ENCODE peak calls at places on chromosomes 2 and 18, in seven cellular contexts. A, Y, S, M, P, I and D are unnamed samples.

GRCh38 chr18:76801567-76802505 is 20.5 kb upstream of the ZNF236 start:
- DNase-seq in A (peak; percentile 78), Y (peak; percentile 81), S (no peak), M (peak; percentile 70), P (peak; percentile 56), I (peak; percentile 49), D (peak; percentile 69)

GRCh38 chr2:159612255-159612901 is 4.0 kb downstream of the BAZ2B start:
- DNase-seq in A (no peak), Y (peak; percentile 32), S (no peak), M (no peak), P (no peak), I (peak; percentile 55), D (no peak)

GRCh38 chr2:17879137-17879912 is 858 bp downstream of the KCNS3 start:
- DNase-seq in A (peak; percentile 68), Y (peak; percentile 96), S (no peak), M (peak; percentile 82), P (peak; percentile 53), I (peak; percentile 14), D (peak; percentile 63)

GRCh38 chr2:83817511-83817910 is 641.6 kb downstream of the SUCLG1 start:
- DNase-seq in A (no peak), Y (peak; percentile 13), S (no peak), M (no peak), P (no peak), I (peak; percentile 8), D (no peak)

GRCh38 chr2:74092236-74092635 is 55.5 kb downstream of the BOLA3 start:
- DNase-seq in A (no peak), Y (no peak), S (no peak), M (no peak), P (no peak), I (no peak), D (no peak)

GRCh38 chr2:48946444-48947048 is 191.0 kb upstream of the LHCGR start:
- DNase-seq in A (peak; percentile 47), Y (peak; percentile 75), S (peak; percentile 21), M (peak; percentile 41), P (no peak), I (peak; percentile 60), D (peak; percentile 32)

GRCh38 chr2:84708442-84708841 is 172.4 kb downstream of the TRABD2A start:
- DNase-seq in A (no peak), Y (no peak), S (no peak), M (no peak), P (no peak), I (no peak), D (no peak)

GRCh38 chr2:43343573-43344304 is 117.3 kb upstream of the ZFP36L2 start:
- DNase-seq in A (no peak), Y (no peak), S (peak; percentile 85), M (no peak), P (no peak), I (peak; percentile 92), D (no peak)

GRCh38 chr18:37476182-37476581 is 89.4 kb downstream of the CELF4 start:
- DNase-seq in A (peak; percentile 52), Y (peak; percentile 74), S (no peak), M (peak; percentile 9), P (peak; percentile 15), I (peak; percentile 38), D (peak; percentile 63)

GRCh38 chr18:58657494-58657893 is 13.8 kb upstream of the MALT1 start:
- DNase-seq in A (no peak), Y (no peak), S (no peak), M (no peak), P (no peak), I (no peak), D (no peak)
- TF ChIP-seq CTCF in A (no peak), Y (no peak), S (no peak), M (no peak), P (no peak), I (no peak), D (no peak)

DNA sequence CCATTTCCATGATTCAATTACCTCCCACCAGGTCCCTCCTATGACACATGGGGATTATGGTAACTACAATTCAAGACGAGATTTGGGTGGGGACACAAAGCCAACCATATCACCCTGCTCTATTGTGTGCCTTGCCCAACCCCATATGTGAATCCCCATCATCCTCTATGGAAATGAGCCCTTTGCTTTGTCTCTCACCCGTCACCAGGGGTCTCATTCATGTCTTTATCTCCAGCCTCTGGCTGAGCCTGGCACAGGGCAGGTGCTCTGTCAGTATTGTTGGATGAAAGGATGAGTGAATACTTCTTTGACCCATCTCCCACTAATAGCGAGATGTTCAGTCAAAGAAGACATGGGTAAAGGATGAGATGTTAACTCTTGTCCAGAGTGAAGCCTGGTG is 116.6 kb upstream of the LGALSL start:
- DNase-seq in A (no peak), Y (no peak), S (no peak), M (no peak), P (no peak), I (no peak), D (no peak)
- TF ChIP-seq CTCF in A (no peak), Y (peak; percentile 38), S (no peak), M (no peak), P (no peak), I (no peak), D (no peak)

GRCh38 chr2:45700407-45701013 is 49.0 kb downstream of the PRKCE start:
- DNase-seq in A (no peak), Y (peak; percentile 13), S (no peak), M (no peak), P (no peak), I (no peak), D (no peak)
- TF ChIP-seq CTCF in A (no peak), Y (peak; percentile 52), S (no peak), M (no peak), P (no peak), I (no peak), D (no peak)

GRCh38 chr2:55781542-55781941 is 87.9 kb upstream of the PNPT1 start:
- DNase-seq in A (no peak), Y (no peak), S (no peak), M (no peak), P (no peak), I (no peak), D (no peak)
- TF ChIP-seq CTCF in A (no peak), Y (peak; percentile 26), S (no peak), M (no peak), P (no peak), I (no peak), D (no peak)

DNA sequence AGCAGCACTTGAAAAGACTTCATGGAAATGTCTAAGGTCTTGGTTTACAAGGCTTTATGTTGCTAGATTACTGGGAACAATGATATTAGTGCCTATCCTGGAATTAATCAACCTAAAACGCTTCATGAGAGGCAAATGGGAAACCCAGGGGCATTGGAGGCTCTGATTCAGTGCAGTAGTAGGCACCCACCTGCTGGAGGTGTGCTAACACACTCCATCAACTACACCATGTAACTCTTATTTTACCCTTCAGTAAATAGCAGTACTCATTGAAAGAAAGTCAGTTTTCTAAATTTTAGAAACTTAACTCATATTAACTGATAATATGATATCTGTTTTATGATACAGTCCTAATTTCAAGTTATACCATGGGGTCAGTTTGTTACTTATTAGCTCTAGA is 17.4 kb upstream of the HNRNPA3 start:
- DNase-seq in A (no peak), Y (no peak), S (no peak), M (no peak), P (no peak), I (no peak), D (no peak)
- TF ChIP-seq CTCF in A (no peak), Y (peak; percentile 66), S (no peak), M (no peak), P (no peak), I (no peak), D (no peak)

GRCh38 chr18:47100214-47100831 is 50.0 kb downstream of the HDHD2 start:
- DNase-seq in A (peak; percentile 67), Y (peak; percentile 92), S (peak; percentile 32), M (peak; percentile 22), P (peak; percentile 49), I (peak; percentile 63), D (peak; percentile 73)
- TF ChIP-seq CTCF in A (peak; percentile 72), Y (peak; percentile 88), S (peak; percentile 92), M (peak; percentile 66), P (peak; percentile 89), I (peak; percentile 79), D (peak; percentile 85)